ENCODE peak calls at places on chromosomes 5 and 9, in five cellular contexts. One of them, this sample, is unnamed.
A peak's percentile ranks its signal among the peaks of the same experiment; 100 is the strongest.

GRCh38 chr9:106962615-106963363 is 99.8 kb downstream of the ZNF462 start:
- DNase-seq in spleen: no peak
- DNase-seq in fibroblast of lung: peak; percentile 64
- DNase-seq in HCT116: no peak
- DNase-seq in lung: no peak
- DNase-seq in this sample: no peak

GRCh38 chr5:141969783-141970741 is 1.2 kb downstream of the RNF14 start:
- DNase-seq in spleen: no peak
- DNase-seq in fibroblast of lung: peak; percentile 11
- DNase-seq in HCT116: no peak
- DNase-seq in lung: no peak
- DNase-seq in this sample: no peak

GRCh38 chr5:149817539-149817938 is 87.4 kb downstream of the PPARGC1B start:
- DNase-seq in spleen: no peak
- DNase-seq in fibroblast of lung: no peak
- DNase-seq in HCT116: no peak
- DNase-seq in lung: no peak
- DNase-seq in this sample: no peak

GRCh38 chr5:154015071-154015693 is 23.5 kb downstream of the FAM114A2 start:
- DNase-seq in spleen: no peak
- DNase-seq in fibroblast of lung: no peak
- DNase-seq in HCT116: no peak
- DNase-seq in lung: no peak
- DNase-seq in this sample: no peak

GRCh38 chr5:124087752-124088151 is 575.8 kb downstream of the CSNK1G3 start:
- DNase-seq in spleen: no peak
- DNase-seq in fibroblast of lung: no peak
- DNase-seq in HCT116: no peak
- DNase-seq in lung: no peak
- DNase-seq in this sample: no peak

GRCh38 chr5:175550055-175550660 is 71.8 kb downstream of the SFXN1 start:
- DNase-seq in spleen: no peak
- DNase-seq in fibroblast of lung: no peak
- DNase-seq in HCT116: no peak
- DNase-seq in lung: no peak
- DNase-seq in this sample: no peak

GRCh38 chr9:80649001-80649420 is 1040.3 kb downstream of the TLE1 start:
- DNase-seq in spleen: no peak
- DNase-seq in fibroblast of lung: peak; percentile 97
- DNase-seq in HCT116: no peak
- DNase-seq in lung: no peak
- DNase-seq in this sample: peak; percentile 23

GRCh38 chr5:96336351-96336985 is 96.6 kb downstream of the PCSK1 start:
- DNase-seq in spleen: no peak
- DNase-seq in fibroblast of lung: peak; percentile 86
- DNase-seq in HCT116: peak; percentile 71
- DNase-seq in lung: peak; percentile 66
- DNase-seq in this sample: peak; percentile 88

GRCh38 chr5:37685816-37686215 is 154.0 kb downstream of the GDNF start:
- DNase-seq in spleen: no peak
- DNase-seq in fibroblast of lung: no peak
- DNase-seq in HCT116: no peak
- DNase-seq in lung: no peak
- DNase-seq in this sample: no peak

GRCh38 chr9:88808019-88808656 is 183.1 kb upstream of the S1PR3 start:
- DNase-seq in spleen: no peak
- DNase-seq in fibroblast of lung: no peak
- DNase-seq in HCT116: no peak
- DNase-seq in lung: no peak
- DNase-seq in this sample: no peak

GRCh38 chr9:76571288-76572204 is 112.6 kb downstream of the GCNT1 start:
- DNase-seq in spleen: peak; percentile 78
- DNase-seq in fibroblast of lung: peak; percentile 30
- DNase-seq in HCT116: no peak
- DNase-seq in lung: no peak
- DNase-seq in this sample: no peak

GRCh38 chr5:176876506-176877431 is 22.4 kb downstream of the HK3 start:
- DNase-seq in spleen: no peak
- DNase-seq in fibroblast of lung: no peak
- DNase-seq in HCT116: no peak
- DNase-seq in lung: no peak
- DNase-seq in this sample: no peak

DNA sequence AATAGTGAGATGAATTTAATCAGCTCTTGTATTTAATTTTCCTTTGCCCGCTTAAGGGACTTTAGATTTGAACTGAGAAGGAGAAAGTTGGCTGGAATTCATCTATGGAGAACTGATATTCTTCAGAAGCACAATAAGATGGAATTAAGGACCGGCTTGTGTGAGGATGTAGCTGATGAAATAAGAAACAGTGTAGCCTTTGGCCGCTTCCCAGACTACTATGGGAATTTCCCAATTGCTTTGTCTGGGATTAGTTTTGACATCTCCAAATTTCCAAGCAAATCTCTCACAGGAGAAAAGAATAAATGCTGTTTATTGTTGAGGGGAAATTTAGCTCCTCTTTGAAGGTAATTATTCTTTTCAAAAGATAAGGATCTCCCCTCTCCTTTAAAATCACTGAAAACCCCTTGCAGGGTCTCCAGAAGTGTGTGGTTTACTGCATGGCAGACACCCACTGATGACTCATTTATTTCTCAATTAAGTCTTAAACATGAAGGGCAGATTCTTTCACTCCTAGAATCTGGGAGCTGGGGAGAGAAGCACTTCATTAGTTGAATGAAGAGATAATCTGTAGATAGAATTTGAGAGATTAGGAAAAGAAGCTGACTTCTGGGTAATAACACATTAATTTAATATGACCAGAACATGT is 606.5 kb upstream of the ADAMTS16 start:
- DNase-seq in spleen: no peak
- DNase-seq in fibroblast of lung: peak; percentile 68
- DNase-seq in HCT116: no peak
- DNase-seq in lung: no peak
- DNase-seq in this sample: no peak
- H3K4me3 ChIP-seq in spleen: no peak overlapping the region
- H3K4me3 ChIP-seq in fibroblast of lung: no peak overlapping the region
- H3K4me3 ChIP-seq in HCT116: no peak overlapping the region
- H3K4me3 ChIP-seq in lung: no peak overlapping the region
- H3K4me3 ChIP-seq in this sample: no peak overlapping the region

GRCh38 chr5:16733597-16733996 is 116.8 kb upstream of the RETREG1 start:
- DNase-seq in spleen: no peak
- DNase-seq in fibroblast of lung: no peak
- DNase-seq in HCT116: no peak
- DNase-seq in lung: no peak
- DNase-seq in this sample: no peak

GRCh38 chr5:16737620-16738364 is 121.0 kb upstream of the RETREG1 start:
- DNase-seq in spleen: no peak
- DNase-seq in fibroblast of lung: no peak
- DNase-seq in HCT116: no peak
- DNase-seq in lung: no peak
- DNase-seq in this sample: peak; percentile 72

GRCh38 chr5:16737173-16737572 is 120.4 kb upstream of the RETREG1 start:
- DNase-seq in spleen: no peak
- DNase-seq in fibroblast of lung: no peak
- DNase-seq in HCT116: no peak
- DNase-seq in lung: no peak
- DNase-seq in this sample: no peak

GRCh38 chr5:16736158-16736994 is 119.6 kb upstream of the RETREG1 start:
- DNase-seq in spleen: no peak
- DNase-seq in fibroblast of lung: peak; percentile 78
- DNase-seq in HCT116: peak; percentile 24
- DNase-seq in lung: peak; percentile 76
- DNase-seq in this sample: peak; percentile 82

GRCh38 chr5:16735092-16735970 is 118.5 kb upstream of the RETREG1 start:
- DNase-seq in spleen: no peak
- DNase-seq in fibroblast of lung: peak; percentile 29
- DNase-seq in HCT116: no peak
- DNase-seq in lung: no peak
- DNase-seq in this sample: peak; percentile 36
- TF ChIP-seq CTCF in spleen: no peak
- TF ChIP-seq CTCF in fibroblast of lung: no peak
- TF ChIP-seq CTCF in HCT116: no peak
- TF ChIP-seq CTCF in lung: no peak
- TF ChIP-seq CTCF in this sample: no peak

GRCh38 chr9:131862261-131862660 is 122.4 kb upstream of the RAPGEF1 start:
- DNase-seq in spleen: no peak
- DNase-seq in fibroblast of lung: no peak
- DNase-seq in HCT116: no peak
- DNase-seq in lung: no peak
- DNase-seq in this sample: no peak
- H3K4me1 ChIP-seq in spleen: no peaks in the 10 kb centered on the region
- H3K4me1 ChIP-seq in fibroblast of lung: no peaks in the 10 kb centered on the region
- H3K4me1 ChIP-seq in HCT116: no peaks in the 10 kb centered on the region
- H3K4me1 ChIP-seq in lung: no peaks in the 10 kb centered on the region
- H3K4me1 ChIP-seq in this sample: no peaks in the 10 kb centered on the region

GRCh38 chr9:83132768-83133167 is 69.8 kb upstream of the RASEF start:
- DNase-seq in spleen: no peak
- DNase-seq in fibroblast of lung: no peak
- DNase-seq in HCT116: no peak
- DNase-seq in lung: no peak
- DNase-seq in this sample: no peak

GRCh38 chr9:83130541-83130940 is 67.6 kb upstream of the RASEF start:
- DNase-seq in spleen: no peak
- DNase-seq in fibroblast of lung: peak; percentile 73
- DNase-seq in HCT116: no peak
- DNase-seq in lung: no peak
- DNase-seq in this sample: no peak

GRCh38 chr9:83138422-83139135 is 75.6 kb upstream of the RASEF start:
- DNase-seq in spleen: no peak
- DNase-seq in fibroblast of lung: no peak
- DNase-seq in HCT116: no peak
- DNase-seq in lung: no peak
- DNase-seq in this sample: no peak

DNA sequence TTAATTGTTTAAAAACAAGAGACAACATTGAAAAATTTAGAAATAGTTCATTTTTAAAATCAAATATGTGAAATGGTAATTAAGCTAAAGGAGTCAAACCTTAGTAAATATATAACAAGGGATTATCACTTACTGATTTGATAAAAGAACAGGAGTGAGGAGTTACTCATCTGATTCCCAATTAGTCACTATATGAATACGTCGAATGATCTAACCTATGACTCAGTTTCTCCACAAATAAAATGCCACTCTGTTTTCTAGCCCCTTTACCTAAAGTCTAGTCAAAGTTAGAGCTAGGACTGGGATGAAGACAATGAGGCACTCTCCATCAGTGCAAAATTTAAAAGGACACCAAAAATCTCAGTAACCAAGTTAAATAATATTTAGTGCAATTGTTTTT is 70.4 kb upstream of the RASEF start:
- DNase-seq in spleen: no peak
- DNase-seq in fibroblast of lung: peak; percentile 6
- DNase-seq in HCT116: no peak
- DNase-seq in lung: no peak
- DNase-seq in this sample: no peak
- H3K4me3 ChIP-seq in spleen: no peak overlapping the region
- H3K4me3 ChIP-seq in fibroblast of lung: no peak overlapping the region
- H3K4me3 ChIP-seq in HCT116: no peak overlapping the region
- H3K4me3 ChIP-seq in lung: no peak overlapping the region
- H3K4me3 ChIP-seq in this sample: no peak overlapping the region